ENCODE peak calls at places on chromosomes 16 and 17, in four cellular contexts. R is GM18507, U is MM.1S, A is activated T-helper 1 cell treated with Interleukin-2 at 50 U/mL for 16 hours. X is an unnamed sample.
A peak's percentile ranks its signal among the peaks of the same experiment; 100 is the strongest.

GRCh38 chr16:29644338-29644857 is 18.6 kb upstream of the SPN start:
- DNase-seq in R (no peak), A (no peak), U (no peak), X (no peak)

GRCh38 chr17:83083368-83084201 is 4.2 kb downstream of the METRNL start:
- DNase-seq in R (no peak), U (no peak), A (peak; percentile 33), X (no peak)

GRCh38 chr16:56708418-56708817 is 21.5 kb upstream of the NUP93 start:
- DNase-seq in A (no peak), R (no peak), U (no peak), X (no peak)

GRCh38 chr17:65389956-65390355 is 171.5 kb downstream of the AXIN2 start:
- DNase-seq in R (no peak), A (no peak), U (no peak), X (no peak)

GRCh38 chr17:7914771-7915610 is 1.1 kb downstream of the RNF227 start:
- DNase-seq in R (no peak), A (no peak), U (no peak), X (no peak)

GRCh38 chr16:11780988-11781680 is 15.9 kb downstream of the ZC3H7A start:
- DNase-seq in R (no peak), A (no peak), U (no peak), X (no peak)

GRCh38 chr17:40779181-40779909 is 3.0 kb downstream of the KRT27 start:
- DNase-seq in R (no peak), A (no peak), U (no peak), X (no peak)

GRCh38 chr16:4328580-4329353 is 12.9 kb downstream of the GLIS2 start:
- DNase-seq in U (no peak), A (no peak), R (no peak), X (no peak)

GRCh38 chr17:50640701-50641338 is 6.1 kb downstream of the ABCC3 start:
- DNase-seq in A (no peak), U (no peak), R (no peak), X (no peak)

GRCh38 chr16:3655030-3655790 is 719 bp downstream of the DNASE1 start:
- DNase-seq in U (no peak), A (no peak), R (no peak), X (no peak)

GRCh38 chr16:26598061-26598460 is 468.7 kb upstream of the C16orf82 start:
- DNase-seq in A (peak; percentile 15), U (no peak), R (no peak), X (no peak)

GRCh38 chr17:74840989-74841666 is 18.6 kb downstream of the GRIN2C start:
- DNase-seq in A (no peak), R (no peak), U (no peak), X (no peak)

GRCh38 chr16:6111390-6111789 is 1013.8 kb upstream of the EEF2KMT start:
- DNase-seq in A (no peak), R (no peak), U (no peak), X (no peak)

GRCh38 chr16:71364306-71364705 is 5.8 kb downstream of the CALB2 start:
- DNase-seq in R (no peak), U (no peak), A (no peak), X (no peak)

GRCh38 chr17:78818932-78819331 is 21.7 kb downstream of the USP36 start:
- DNase-seq in A (peak; percentile 46), U (no peak), R (no peak), X (no peak)

GRCh38 chr16:8962393-8963009 is 1.2 kb downstream of the USP7 start:
- DNase-seq in U (peak; percentile 95), A (peak; percentile 45), R (no peak), X (peak; percentile 55)

GRCh38 chr17:72118588-72119279 is 2.1 kb upstream of the SOX9 start:
- DNase-seq in U (peak; percentile 38), R (no peak), A (no peak), X (no peak)

GRCh38 chr16:383326-384020 is 1.7 kb upstream of the PGAP6 start:
- DNase-seq in R (no peak), U (no peak), A (no peak), X (no peak)

GRCh38 chr16:56370185-56370584 is 55.2 kb downstream of the AMFR start:
- DNase-seq in R (no peak), U (no peak), A (no peak), X (no peak)

GRCh38 chr16:79146-80054 is 1.4 kb downstream of the MPG start:
- DNase-seq in A (no peak), R (no peak), U (no peak), X (no peak)

GRCh38 chr17:39867084-39867890 is 715 bp upstream of the ZPBP2 start:
- DNase-seq in U (peak; percentile 91), A (peak; percentile 9), R (no peak), X (peak; percentile 30)

GRCh38 chr17:41737680-41738023 is 3.2 kb upstream of the HAP1 start:
- DNase-seq in R (no peak), U (no peak), A (no peak), X (no peak)

GRCh38 chr17:70190959-70191805 is 21.9 kb downstream of the KCNJ2 start:
- DNase-seq in R (no peak), U (no peak), A (no peak), X (no peak)

GRCh38 chr17:27623578-27623977 is 7.4 kb upstream of the LGALS9 start:
- DNase-seq in U (no peak), A (no peak), R (no peak), X (no peak)

GRCh38 chr16:81376880-81377279 is 62.1 kb downstream of the GAN start:
- DNase-seq in A (no peak), U (no peak), R (no peak), X (no peak)

GRCh38 chr17:20103454-20104448 is 94.6 kb downstream of the SPECC1 start:
- DNase-seq in R (no peak), A (no peak), U (no peak), X (no peak)

GRCh38 chr17:49218941-49219913 is 8.7 kb downstream of the ABI3 start:
- DNase-seq in A (no peak), U (no peak), R (no peak), X (peak; percentile 59)

GRCh38 chr16:12097523-12098428 is 121.2 kb downstream of the SNX29 start:
- DNase-seq in R (no peak), U (no peak), A (no peak), X (no peak)

GRCh38 chr16:4415538-4416199 is 727 bp downstream of the CORO7 start:
- DNase-seq in R (no peak), U (peak; percentile 69), A (peak; percentile 48), X (peak; percentile 41)

GRCh38 chr17:62720126-62720850 is 87.8 kb downstream of the MARCHF10 start:
- DNase-seq in R (no peak), A (no peak), U (no peak), X (no peak)

GRCh38 chr17:79829004-79829403 is 10.2 kb downstream of the CBX4 start:
- DNase-seq in A (no peak), U (no peak), R (no peak), X (no peak)

GRCh38 chr17:19368119-19368660 is 5.7 kb upstream of the B9D1 start:
- DNase-seq in R (no peak), A (no peak), U (no peak), X (no peak)

GRCh38 chr17:35889818-35890773 is 9.9 kb upstream of the CCL5 start:
- DNase-seq in A (no peak), U (no peak), R (no peak), X (no peak)

GRCh38 chr17:78628547-78629435 is 51.6 kb upstream of the DNAH17 start:
- DNase-seq in U (no peak), A (no peak), R (no peak), X (no peak)

GRCh38 chr16:30741461-30741914 is 6.7 kb upstream of the PHKG2 start:
- DNase-seq in A (no peak), R (no peak), U (no peak), X (no peak)

GRCh38 chr16:75286996-75287395 is 35.6 kb upstream of the BCAR1 start:
- DNase-seq in U (no peak), R (no peak), A (no peak), X (no peak)

X was measured in GM12892.